ENCODE peak calls at places on chromosomes 12 and 14, in ten cellular contexts. K is anterior cingulate cortex; L is astrocyte of the cerebellum; W is IMR-90; P is activated gamma-delta T cell; U is DMS153; G is glutamatergic neuron; Q is OCI-M1; Y is activated CD4-positive, alpha-beta T cell treated with anti-CD3 and anti-CD28 coated beads, Interleukin-2, amount 10 ng/mL, durations not matched to agents 7 days and 5 days; T is NCI-H345. A is an unnamed sample.

GRCh38 chr14:21860172-21860571 is 186.6 kb upstream of the OR4E1 start:
- DNase-seq in P (no peak), L (no peak), G (no peak), T (no peak), Q (peak), K (no peak), U (no peak), W (no peak), Y (peak), A (no peak)

GRCh38 chr14:49052516-49052915 is 533.7 kb downstream of the RPS29 start:
- DNase-seq in P (no peak), K (no peak), U (no peak), L (peak), W (peak), T (no peak), Q (no peak), G (no peak), Y (no peak), A (no peak)

GRCh38 chr14:56855891-56856461 is 45.7 kb upstream of the OTX2 start:
- DNase-seq in K (peak), W (no peak), P (no peak), L (no peak), Y (no peak), G (no peak), Q (peak), U (peak), T (peak), A (no peak)

GRCh38 chr14:60951781-60952435 is 29.0 kb downstream of the TRMT5 start:
- DNase-seq in U (no peak), Y (no peak), Q (no peak), W (no peak), G (no peak), L (peak), P (no peak), T (no peak), K (no peak), A (peak)

GRCh38 chr12:80634903-80635302 is 72.5 kb upstream of the MYF6 start:
- DNase-seq in T (no peak), Q (no peak), U (no peak), G (no peak), K (no peak), P (no peak), W (no peak), Y (no peak), L (no peak), A (no peak)

GRCh38 chr12:76346798-76347420 is 1.3 kb downstream of the BBS10 start:
- DNase-seq in T (peak), K (peak), G (no peak), U (peak), W (peak), P (no peak), Q (peak), Y (no peak), L (peak), A (peak)

GRCh38 chr12:59121466-59121865 is 201.2 kb upstream of the LRIG3 start:
- DNase-seq in G (no peak), W (no peak), U (no peak), Q (no peak), P (no peak), K (no peak), Y (no peak), T (no peak), L (no peak), A (no peak)

GRCh38 chr12:98456583-98457573 is 58.5 kb upstream of the TMPO start:
- DNase-seq in L (no peak), U (peak), P (no peak), W (peak), Q (no peak), Y (no peak), K (no peak), T (no peak), G (peak), A (peak)

GRCh38 chr12:24591079-24591626 is 357.7 kb downstream of the BCAT1 start:
- DNase-seq in L (no peak), G (no peak), T (no peak), W (no peak), Q (no peak), K (no peak), P (no peak), U (no peak), Y (no peak), A (no peak)

GRCh38 chr14:37583358-37584210 is 11.5 kb downstream of the FOXA1 start:
- DNase-seq in T (peak), Y (no peak), W (no peak), K (no peak), U (peak), Q (no peak), P (no peak), L (no peak), G (peak), A (no peak)

GRCh38 chr14:38420045-38420444 is 164.2 kb upstream of the CLEC14A start:
- DNase-seq in Q (no peak), T (no peak), Y (no peak), K (no peak), G (no peak), L (no peak), W (peak), P (no peak), U (no peak), A (no peak)

GRCh38 chr14:37139710-37140109 is 32.7 kb downstream of the SLC25A21 start:
- DNase-seq in G (no peak), U (no peak), P (no peak), T (no peak), Y (no peak), K (no peak), Q (no peak), W (no peak), L (peak), A (no peak)

GRCh38 chr12:14257734-14258467 is 107.6 kb upstream of the ATF7IP start:
- DNase-seq in K (peak), Q (peak), U (peak), P (no peak), L (peak), G (peak), T (peak), Y (peak), W (peak), A (peak)

GRCh38 chr12:46963977-46964376 is 115.4 kb upstream of the PCED1B start:
- DNase-seq in W (no peak), Y (no peak), L (no peak), P (no peak), G (no peak), Q (no peak), T (no peak), U (no peak), K (no peak), A (no peak)

GRCh38 chr14:93824076-93824475 is 35.8 kb upstream of the PRIMA1 start:
- DNase-seq in Q (no peak), W (no peak), G (no peak), U (no peak), L (no peak), Y (no peak), T (no peak), P (no peak), K (no peak), A (no peak)

GRCh38 chr14:56198438-56198837 is 80.2 kb downstream of the PELI2 start:
- DNase-seq in K (no peak), U (no peak), W (no peak), G (no peak), L (no peak), Q (no peak), P (no peak), T (no peak), Y (no peak), A (no peak)

GRCh38 chr12:47785036-47785886 is 12.2 kb downstream of the SLC48A1 start:
- DNase-seq in K (no peak), T (no peak), W (no peak), L (no peak), Q (no peak), U (no peak), Y (no peak), P (no peak), G (no peak), A (no peak)

GRCh38 chr14:67571275-67571990 is 28.6 kb downstream of the PIGH start:
- DNase-seq in U (peak), K (peak), L (peak), G (peak), Y (peak), T (peak), P (no peak), W (peak), Q (peak), A (peak)

GRCh38 chr12:97396989-97397388 is 65.6 kb upstream of the RMST start:
- DNase-seq in G (no peak), Q (no peak), P (no peak), K (no peak), U (no peak), W (no peak), T (peak), L (no peak), Y (no peak), A (no peak)

GRCh38 chr12:94098466-94098865 is 49.9 kb upstream of the PLXNC1 start:
- DNase-seq in P (no peak), T (no peak), K (no peak), Y (no peak), G (no peak), W (peak), U (no peak), L (peak), Q (peak), A (peak)

GRCh38 chr14:101512396-101512695 is 48.9 kb upstream of the DIO3 start:
- DNase-seq in Q (no peak), K (no peak), W (no peak), Y (no peak), T (no peak), G (no peak), L (no peak), P (no peak), U (no peak), A (no peak)

GRCh38 chr14:101064718-101065117 is 161.2 kb upstream of the RTL1 start:
- DNase-seq in K (no peak), L (no peak), U (no peak), T (no peak), P (no peak), G (no peak), W (no peak), Q (no peak), Y (no peak), A (no peak)

GRCh38 chr12:64332296-64332695 is 58.3 kb downstream of the C12orf56 start:
- DNase-seq in T (no peak), W (no peak), Q (no peak), Y (no peak), G (no peak), U (no peak), P (no peak), L (no peak), K (no peak), A (no peak)